ENCODE peak calls at places on chromosomes 7 and 10, in eight cellular contexts. H, Q, Y, L, P, R, V and Z are unnamed samples.

GRCh38 chr10:62560207-62560819 is 186.1 kb downstream of the ZNF365 start:
- DNase-seq in H (no peak), Q (peak), Y (no peak), L (peak), P (no peak), R (no peak), V (peak), Z (no peak)

GRCh38 chr10:13809447-13809846 is 222.7 kb downstream of the PRPF18 start:
- DNase-seq in H (no peak), Q (no peak), Y (no peak), L (no peak), P (no peak), R (no peak), V (no peak), Z (no peak)

GRCh38 chr7:159092701-159093121 is 52.0 kb downstream of the VIPR2 start:
- DNase-seq in H (peak), Q (no peak), Y (no peak), L (peak), P (no peak), R (no peak), V (no peak), Z (peak)

GRCh38 chr7:150980663-150981062 is 2.5 kb upstream of the KCNH2 start:
- DNase-seq in H (no peak), Q (no peak), Y (no peak), L (no peak), P (no peak), R (no peak), V (no peak), Z (no peak)

GRCh38 chr7:7911339-7911738 is 57.3 kb upstream of the GLCCI1 start:
- DNase-seq in H (no peak), Q (peak), Y (peak), L (no peak), P (peak), R (no peak), V (peak), Z (no peak)

GRCh38 chr7:159020987-159021386 is 123.7 kb downstream of the VIPR2 start:
- DNase-seq in H (no peak), Q (no peak), Y (no peak), L (no peak), P (no peak), R (no peak), V (no peak), Z (no peak)

GRCh38 chr10:100894033-100894432 is 18.7 kb upstream of the SLF2 start:
- DNase-seq in H (no peak), Q (no peak), Y (no peak), L (no peak), P (no peak), R (no peak), V (no peak), Z (no peak)

GRCh38 chr7:146115665-146116451 is 743 bp upstream of the CNTNAP2 start:
- DNase-seq in H (peak), Q (peak), Y (peak), L (no peak), P (peak), R (no peak), V (peak), Z (peak)

GRCh38 chr10:127012769-127013152 is 107.5 kb downstream of the DOCK1 start:
- DNase-seq in H (peak), Q (peak), Y (no peak), L (peak), P (no peak), R (no peak), V (no peak), Z (no peak)

DNA sequence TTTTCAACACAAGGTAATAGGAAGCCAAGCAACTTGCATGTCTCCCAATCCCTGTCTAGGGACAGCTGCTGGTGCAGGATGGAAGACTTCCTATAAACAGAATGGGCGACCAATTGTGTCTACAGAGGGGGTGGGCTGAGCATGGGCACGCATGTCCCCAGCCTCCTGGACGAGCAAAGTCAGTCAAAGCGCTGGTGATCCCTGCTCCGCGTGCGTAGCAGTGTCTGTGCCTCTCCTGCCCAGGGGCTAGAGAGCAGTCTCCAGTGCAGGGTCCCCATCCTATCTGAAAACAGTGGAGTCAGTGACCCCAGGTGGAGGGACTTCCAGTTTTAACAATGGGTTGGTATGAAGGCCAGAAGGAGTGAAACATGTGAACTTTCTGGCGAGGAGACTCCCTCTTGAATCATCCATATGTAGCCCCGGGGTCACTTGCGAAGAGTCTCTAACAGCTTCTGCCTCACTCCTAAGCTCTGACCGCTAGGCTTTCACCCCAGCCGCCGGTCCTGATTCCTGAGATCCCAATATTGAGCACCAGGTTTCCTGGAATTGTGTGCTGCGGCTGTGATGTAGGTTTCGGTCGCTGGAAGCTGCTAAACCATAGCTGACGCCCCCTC is 723 bp upstream of the CASP2 start:
- DNase-seq in H (no peak), Q (no peak), Y (no peak), L (no peak), P (no peak), R (no peak), V (no peak), Z (no peak)
- TF ChIP-seq CTCF in H (no peak), Q (no peak), Y (no peak), L (no peak), P (no peak), R (no peak), V (no peak), Z (no peak)

GRCh38 chr10:123642697-123643096 is 23.5 kb upstream of the GPR26 start:
- DNase-seq in H (no peak), Q (no peak), Y (no peak), L (no peak), P (no peak), R (no peak), V (no peak), Z (no peak)
- TF ChIP-seq CTCF in H (no peak), Q (no peak), Y (no peak), L (no peak), P (no peak), R (no peak), V (no peak), Z (no peak)

GRCh38 chr10:1078668-1079067 is 22.5 kb downstream of the WDR37 start:
- DNase-seq in H (no peak), Q (no peak), Y (no peak), L (no peak), P (no peak), R (no peak), V (no peak), Z (no peak)

GRCh38 chr10:1070939-1071338 is 14.8 kb downstream of the WDR37 start:
- DNase-seq in H (no peak), Q (peak), Y (peak), L (no peak), P (no peak), R (no peak), V (peak), Z (no peak)

GRCh38 chr10:1069680-1070079 is 13.5 kb downstream of the WDR37 start:
- DNase-seq in H (no peak), Q (no peak), Y (no peak), L (no peak), P (no peak), R (no peak), V (no peak), Z (no peak)

GRCh38 chr10:1074748-1075358 is 18.7 kb downstream of the WDR37 start:
- DNase-seq in H (peak), Q (peak), Y (no peak), L (no peak), P (no peak), R (no peak), V (no peak), Z (no peak)

GRCh38 chr10:1074063-1074747 is 18.0 kb downstream of the WDR37 start:
- DNase-seq in H (no peak), Q (no peak), Y (no peak), L (no peak), P (no peak), R (no peak), V (no peak), Z (no peak)
- TF ChIP-seq CTCF in H (no peak), Q (no peak), Y (peak), L (no peak), P (no peak), R (no peak), V (no peak), Z (peak)

DNA sequence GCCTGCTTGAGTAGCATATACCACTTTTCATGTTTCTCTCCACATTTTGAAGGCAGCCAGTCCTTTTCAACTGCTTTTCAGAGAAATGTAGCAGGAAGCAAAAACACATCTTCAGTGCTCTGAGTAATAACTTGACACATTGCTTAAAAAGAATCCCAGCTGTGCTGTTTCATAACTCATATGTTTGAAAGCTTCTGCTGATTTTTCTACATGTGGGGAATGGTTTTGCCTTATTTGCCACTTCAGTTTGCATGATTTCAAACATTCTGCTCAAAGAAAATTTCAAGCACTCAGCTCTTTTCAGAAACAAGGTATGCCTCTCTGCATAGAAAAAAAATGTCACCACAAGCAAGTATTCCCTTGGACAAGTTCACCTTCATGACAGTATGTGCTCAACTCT is 732.8 kb downstream of the POM121L12 start:
- DNase-seq in H (no peak), Q (no peak), Y (no peak), L (no peak), P (no peak), R (no peak), V (no peak), Z (no peak)
- TF ChIP-seq CTCF in H (no peak), Q (no peak), Y (no peak), L (no peak), P (no peak), R (no peak), V (no peak), Z (no peak)

GRCh38 chr10:128660726-128661125 is 534.5 kb upstream of the MKI67 start:
- DNase-seq in H (no peak), Q (no peak), Y (no peak), L (no peak), P (no peak), R (no peak), V (no peak), Z (no peak)
- TF ChIP-seq CTCF in H (no peak), Q (no peak), Y (no peak), L (no peak), P (no peak), R (no peak), V (no peak), Z (peak)